ENCODE peak calls at places on chromosomes 4 and X, in nine cellular contexts. I, T, J, L, S, R, D, Z and Y are unnamed samples.
A peak's percentile ranks its signal among the peaks of the same experiment; 100 is the strongest.

GRCh38 chr4:76987153-76987562 is 37.6 kb downstream of the SEPTIN11 start:
- DNase-seq in I (no peak), T (no peak), J (no peak), L (no peak), S (no peak), R (no peak), D (peak; percentile 96), Z (no peak), Y (no peak)

GRCh38 chr4:106325800-106326199 is 9.4 kb downstream of the AIMP1 start:
- DNase-seq in I (no peak), T (no peak), J (no peak), L (no peak), S (no peak), R (no peak), D (peak; percentile 14), Z (no peak), Y (no peak)

GRCh38 chrX:10074241-10074941 is 82.4 kb upstream of the CLCN4 start:
- DNase-seq in I (no peak), T (no peak), J (no peak), L (no peak), S (no peak), R (no peak), D (no peak), Z (no peak), Y (no peak)

GRCh38 chr4:156193116-156193515 is 239.4 kb upstream of the CTSO start:
- DNase-seq in I (no peak), T (no peak), J (no peak), L (no peak), S (no peak), R (no peak), D (no peak), Z (no peak), Y (no peak)

GRCh38 chr4:1217366-1217765 is 31.6 kb downstream of the CTBP1 start:
- DNase-seq in I (no peak), T (no peak), J (no peak), L (no peak), S (no peak), R (no peak), D (no peak), Z (no peak), Y (no peak)

GRCh38 chr4:162499478-162499877 is 335.7 kb upstream of the FSTL5 start:
- DNase-seq in I (no peak), T (no peak), J (no peak), L (no peak), S (no peak), R (no peak), D (no peak), Z (no peak), Y (no peak)

GRCh38 chr4:98261291-98262271 is at the start of gene RAP1GDS1:
- DNase-seq in I (peak; percentile 7), T (no peak), J (no peak), L (peak; percentile 89), S (peak; percentile 72), R (peak; percentile 36), D (peak; percentile 75), Z (peak; percentile 72), Y (peak; percentile 79)

GRCh38 chrX:147174596-147174995 is 360.1 kb upstream of the CXorf51A start:
- DNase-seq in I (no peak), T (no peak), J (no peak), L (no peak), S (no peak), R (no peak), D (no peak), Z (no peak), Y (no peak)

GRCh38 chrX:46637937-46638336 is 64.4 kb downstream of the CHST7 start:
- DNase-seq in I (no peak), T (no peak), J (peak; percentile 65), L (no peak), S (no peak), R (no peak), D (peak; percentile 40), Z (no peak), Y (no peak)

GRCh38 chrX:68045008-68045577 is 388.2 kb downstream of the OPHN1 start:
- DNase-seq in I (no peak), T (no peak), J (no peak), L (no peak), S (no peak), R (no peak), D (no peak), Z (no peak), Y (no peak)

GRCh38 chrX:136204571-136204970 is 46.6 kb downstream of the MAP7D3 start:
- DNase-seq in I (no peak), T (no peak), J (no peak), L (no peak), S (no peak), R (no peak), D (no peak), Z (peak; percentile 57), Y (no peak)

GRCh38 chr4:97938141-97938540 is 205.1 kb downstream of the STPG2 start:
- DNase-seq in I (no peak), T (no peak), J (no peak), L (peak; percentile 31), S (no peak), R (no peak), D (no peak), Z (no peak), Y (no peak)

GRCh38 chrX:53283567-53283966 is 2.2 kb upstream of the IQSEC2 start:
- DNase-seq in I (no peak), T (no peak), J (no peak), L (no peak), S (no peak), R (no peak), D (no peak), Z (no peak), Y (no peak)

GRCh38 chrX:119266364-119266995 is 30.4 kb downstream of the PGRMC1 start:
- DNase-seq in I (no peak), T (no peak), J (no peak), L (no peak), S (no peak), R (peak; percentile 9), D (peak; percentile 5), Z (no peak), Y (no peak)

GRCh38 chrX:34859191-34859590 is 83.4 kb upstream of the FAM47B start:
- DNase-seq in I (no peak), T (no peak), J (no peak), L (no peak), S (no peak), R (no peak), D (no peak), Z (no peak), Y (no peak)

GRCh38 chr4:81723927-81724587 is 252.3 kb upstream of the RASGEF1B start:
- DNase-seq in I (no peak), T (no peak), J (no peak), L (no peak), S (no peak), R (no peak), D (no peak), Z (no peak), Y (no peak)

GRCh38 chrX:128057421-128057820 is 5.2 kb upstream of the ACTRT1 start:
- DNase-seq in I (no peak), T (no peak), J (no peak), L (no peak), S (no peak), R (no peak), D (peak; percentile 2), Z (no peak), Y (no peak)

GRCh38 chr4:139266583-139267257 is 13.3 kb downstream of the MGARP start:
- DNase-seq in I (peak; percentile 59), T (peak; percentile 15), J (peak; percentile 88), L (peak; percentile 84), S (peak; percentile 85), R (peak; percentile 69), D (peak; percentile 93), Z (peak; percentile 82), Y (peak; percentile 84)

GRCh38 chr4:90145331-90145730 is 18.1 kb downstream of the CCSER1 start:
- DNase-seq in I (no peak), T (no peak), J (no peak), L (no peak), S (no peak), R (no peak), D (no peak), Z (no peak), Y (no peak)